ENCODE peak calls at places on chromosomes 11 and 22, in eight cellular contexts. S, A, J, G, W, O, M and T are unnamed samples.

GRCh38 chr11:126129681-126130671 is 67.3 kb upstream of the CDON start:
- DNase-seq in S (no peak), A (no peak), J (no peak), G (no peak), W (no peak), O (no peak), M (no peak), T (no peak)

GRCh38 chr22:33539902-33540751 is 380.1 kb downstream of the LARGE1 start:
- DNase-seq in S (no peak), A (peak), J (peak), G (no peak), W (no peak), O (no peak), M (peak), T (no peak)

GRCh38 chr11:17343907-17344306 is 7.7 kb upstream of the NCR3LG1 start:
- DNase-seq in S (peak), A (peak), J (peak), G (peak), W (no peak), O (no peak), M (peak), T (peak)

GRCh38 chr11:8356216-8356615 is 92.5 kb upstream of the LMO1 start:
- DNase-seq in S (no peak), A (no peak), J (no peak), G (no peak), W (no peak), O (no peak), M (no peak), T (no peak)

GRCh38 chr11:64294665-64295289 is 3.7 kb downstream of the KCNK4 start:
- DNase-seq in S (no peak), A (no peak), J (peak), G (no peak), W (no peak), O (no peak), M (peak), T (peak)

GRCh38 chr11:78202733-78203167 is 14.0 kb downstream of the USP35 start:
- DNase-seq in S (no peak), A (no peak), J (no peak), G (no peak), W (no peak), O (no peak), M (no peak), T (no peak)

GRCh38 chr11:29750392-29750791 is 266.4 kb downstream of the KCNA4 start:
- DNase-seq in S (no peak), A (no peak), J (no peak), G (no peak), W (no peak), O (no peak), M (no peak), T (no peak)

GRCh38 chr22:23847991-23848864 is 9.4 kb upstream of the DERL3 start:
- DNase-seq in S (no peak), A (no peak), J (no peak), G (peak), W (no peak), O (no peak), M (no peak), T (no peak)

GRCh38 chr22:30908051-30908461 is 60.5 kb downstream of the MORC2 start:
- DNase-seq in S (no peak), A (no peak), J (no peak), G (no peak), W (peak), O (no peak), M (no peak), T (no peak)

GRCh38 chr22:31652129-31652528 is 9.9 kb downstream of the PISD start:
- DNase-seq in S (no peak), A (no peak), J (no peak), G (no peak), W (no peak), O (no peak), M (no peak), T (no peak)

GRCh38 chr11:123062892-123063395 is 1.0 kb upstream of the HSPA8 start:
- DNase-seq in S (no peak), A (peak), J (peak), G (peak), W (no peak), O (no peak), M (peak), T (no peak)

GRCh38 chr11:111417011-111417765 is 38.1 kb upstream of the POU2AF1 start:
- DNase-seq in S (no peak), A (no peak), J (no peak), G (no peak), W (no peak), O (no peak), M (no peak), T (no peak)

GRCh38 chr22:30905696-30906341 is 62.8 kb downstream of the MORC2 start:
- DNase-seq in S (no peak), A (no peak), J (no peak), G (peak), W (peak), O (no peak), M (no peak), T (no peak)

GRCh38 chr22:24053481-24054226 is 42.5 kb downstream of the CABIN1 start:
- DNase-seq in S (no peak), A (no peak), J (no peak), G (no peak), W (no peak), O (no peak), M (no peak), T (no peak)

GRCh38 chr11:33387996-33388395 is 130.8 kb downstream of the HIPK3 start:
- DNase-seq in S (no peak), A (no peak), J (no peak), G (no peak), W (peak), O (no peak), M (no peak), T (no peak)

GRCh38 chr11:121048464-121049233 is 24.7 kb downstream of the TBCEL start:
- DNase-seq in S (no peak), A (no peak), J (no peak), G (no peak), W (no peak), O (no peak), M (peak), T (peak)

DNA sequence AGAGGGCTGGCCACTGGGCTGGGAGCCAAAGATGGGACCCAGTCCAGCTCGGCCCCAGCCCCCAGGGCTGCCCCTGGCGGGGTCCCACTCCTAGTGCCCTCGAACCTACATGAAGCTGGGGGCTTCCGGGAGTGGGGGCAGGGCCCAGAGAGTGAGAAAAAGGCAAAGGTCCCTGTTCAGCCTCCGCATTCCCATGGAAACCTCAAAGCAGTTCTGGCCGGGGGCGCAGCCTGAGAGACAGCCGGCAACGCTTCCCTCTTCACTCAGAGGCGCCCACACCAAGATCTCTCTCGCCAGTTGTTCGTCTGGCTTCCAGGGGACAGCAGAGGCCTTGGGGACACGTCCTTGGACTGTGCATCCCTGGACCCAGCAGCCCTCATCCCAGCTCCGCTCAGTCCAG is 22.3 kb upstream of the ARHGAP8 start:
- DNase-seq in S (no peak), A (no peak), J (no peak), G (no peak), W (no peak), O (no peak), M (no peak), T (no peak)
- TF ChIP-seq CTCF in S (no peak), A (no peak), J (no peak), G (no peak), W (no peak), O (no peak), M (no peak), T (no peak)

DNA sequence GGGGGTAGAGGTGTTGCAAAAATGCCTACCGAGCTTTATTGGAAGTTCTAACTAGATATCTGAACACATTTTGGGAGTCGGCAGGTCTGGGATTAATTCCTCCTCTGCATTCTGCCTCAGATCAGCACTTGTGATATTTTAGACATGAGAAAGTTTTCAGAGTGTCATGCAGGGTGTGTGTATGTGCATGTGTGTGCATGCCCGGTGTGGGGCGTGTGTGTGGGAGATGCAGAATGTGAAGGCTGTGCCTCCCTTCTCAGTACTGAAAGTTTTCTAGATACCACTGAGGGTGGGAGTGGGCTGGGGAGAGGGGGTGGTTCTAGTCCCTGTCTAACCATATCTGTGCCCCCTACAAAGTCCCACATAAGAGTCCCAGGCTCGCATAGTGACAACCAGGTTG is 180.0 kb upstream of the NTM start:
- DNase-seq in S (no peak), A (no peak), J (no peak), G (no peak), W (no peak), O (no peak), M (no peak), T (no peak)
- TF ChIP-seq CTCF in S (no peak), A (no peak), J (no peak), G (no peak), W (no peak), O (no peak), M (no peak), T (no peak)

DNA sequence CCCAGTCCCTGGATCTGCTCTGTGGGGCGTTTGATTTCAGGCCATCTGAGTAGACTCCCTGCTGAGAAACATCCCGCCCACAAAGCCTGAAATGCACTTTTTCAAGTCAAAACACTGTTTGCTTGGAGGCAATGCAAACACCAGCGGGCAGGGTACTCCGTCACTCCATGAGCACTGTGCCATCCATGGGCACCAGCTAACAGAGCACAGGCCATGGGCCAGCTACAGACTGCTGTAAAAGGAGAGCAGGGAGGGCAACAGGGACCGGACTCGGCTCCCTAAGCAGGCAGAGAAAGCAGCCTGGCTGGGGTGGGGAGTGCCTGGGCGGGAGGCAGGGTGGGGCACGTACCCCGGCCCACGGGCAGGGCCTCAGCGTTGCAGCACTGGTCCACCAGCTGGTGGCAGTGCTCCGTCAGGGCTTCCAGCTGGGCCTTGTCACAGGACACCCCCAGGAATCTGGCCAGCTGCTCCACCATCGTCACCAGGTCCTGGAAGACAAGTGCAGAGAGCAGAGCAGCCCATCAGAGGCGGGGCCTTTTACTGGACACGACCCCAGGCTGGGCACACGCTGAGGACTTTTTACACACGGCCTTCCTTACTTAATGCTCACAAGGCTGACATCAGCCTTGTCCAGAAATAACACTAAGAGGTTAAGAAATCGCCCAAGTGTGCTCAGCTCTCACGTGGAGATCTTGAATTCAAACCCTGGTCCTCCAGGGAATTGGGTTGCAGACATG is 16.8 kb upstream of the EFCAB6 start:
- DNase-seq in S (no peak), A (peak), J (peak), G (peak), W (no peak), O (no peak), M (peak), T (peak)
- TF ChIP-seq CTCF in S (peak), A (peak), J (peak), G (no peak), W (peak), O (no peak), M (peak), T (no peak)

GRCh38 chr11:108871152-108871551 is 206.3 kb downstream of the DDX10 start:
- DNase-seq in S (no peak), A (peak), J (peak), G (peak), W (no peak), O (no peak), M (peak), T (peak)
- TF ChIP-seq CTCF in S (peak), A (peak), J (peak), G (peak), W (peak), O (peak), M (peak), T (peak)

GRCh38 chr11:1514349-1515061 is 27.9 kb upstream of the MOB2 start:
- DNase-seq in S (no peak), A (no peak), J (no peak), G (no peak), W (no peak), O (no peak), M (peak), T (peak)

GRCh38 chr11:1517117-1518005 is 30.8 kb upstream of the MOB2 start:
- DNase-seq in S (no peak), A (no peak), J (no peak), G (no peak), W (no peak), O (no peak), M (no peak), T (no peak)

GRCh38 chr11:1516273-1517067 is 29.9 kb upstream of the MOB2 start:
- DNase-seq in S (peak), A (no peak), J (peak), G (no peak), W (no peak), O (no peak), M (peak), T (peak)

GRCh38 chr11:1513326-1514296 is 27.0 kb upstream of the MOB2 start:
- DNase-seq in S (no peak), A (no peak), J (no peak), G (no peak), W (no peak), O (no peak), M (no peak), T (no peak)

GRCh38 chr11:1515082-1516060 is 28.8 kb upstream of the MOB2 start:
- DNase-seq in S (no peak), A (peak), J (peak), G (peak), W (peak), O (peak), M (peak), T (peak)
- TF ChIP-seq CTCF in S (peak), A (peak), J (peak), G (peak), W (peak), O (peak), M (peak), T (peak)